ENCODE peak calls at places on chromosomes 16 and 17, in five cellular contexts. F, T, M, Y and J are unnamed samples. For H3K4me1, the result is how much of the 10 kb centered on the place peaks cover.

GRCh38 chr16:78519896-78520295 is 420.4 kb downstream of the WWOX start:
- DNase-seq in F (no peak), T (no peak), M (no peak), Y (no peak), J (no peak)

GRCh38 chr17:82424001-82424862 is 5.8 kb upstream of the OGFOD3 start:
- DNase-seq in F (no peak), T (no peak), M (peak), Y (peak), J (peak)

GRCh38 chr17:33686171-33686570 is 393.1 kb upstream of the ASIC2 start:
- DNase-seq in F (peak), T (no peak), M (no peak), Y (no peak), J (no peak)

GRCh38 chr17:76013377-76013932 is 12.8 kb downstream of the CDK3 start:
- DNase-seq in F (no peak), T (no peak), M (no peak), Y (no peak), J (no peak)

GRCh38 chr16:2386990-2387389 is 42.3 kb upstream of the CCNF start:
- DNase-seq in F (no peak), T (no peak), M (no peak), Y (no peak), J (no peak)

GRCh38 chr17:47896672-47897490 is 845 bp downstream of the SP2 start:
- DNase-seq in F (no peak), T (no peak), M (no peak), Y (no peak), J (no peak)

GRCh38 chr17:72171703-72172670 is 51.2 kb downstream of the SOX9 start:
- DNase-seq in F (no peak), T (peak), M (no peak), Y (no peak), J (no peak)

GRCh38 chr17:82932146-82933005 is 92.6 kb upstream of the ZNF750 start:
- DNase-seq in F (no peak), T (no peak), M (no peak), Y (no peak), J (no peak)

GRCh38 chr17:46821482-46822387 is 3.2 kb upstream of the WNT3 start:
- DNase-seq in F (no peak), T (no peak), M (no peak), Y (no peak), J (no peak)

GRCh38 chr17:32696426-32696825 is 180.5 kb downstream of the MYO1D start:
- DNase-seq in F (no peak), T (no peak), M (no peak), Y (no peak), J (no peak)

GRCh38 chr16:67244387-67245188 is 2.7 kb downstream of the FHOD1 start:
- DNase-seq in F (peak), T (peak), M (peak), Y (no peak), J (peak)

GRCh38 chr17:80666867-80667266 is 122.2 kb downstream of the RPTOR start:
- DNase-seq in F (no peak), T (no peak), M (no peak), Y (no peak), J (no peak)

GRCh38 chr16:23509763-23510153 is 536 bp downstream of the GGA2 start:
- DNase-seq in F (no peak), T (peak), M (peak), Y (no peak), J (peak)

GRCh38 chr17:82553210-82553930 is 33.8 kb downstream of the FOXK2 start:
- DNase-seq in F (no peak), T (peak), M (no peak), Y (no peak), J (no peak)

GRCh38 chr17:57257911-57258885 is 1.9 kb downstream of the MSI2 start:
- DNase-seq in F (no peak), T (no peak), M (no peak), Y (no peak), J (no peak)

GRCh38 chr16:4680673-4681470 is 12.5 kb upstream of the NUDT16L1 start:
- DNase-seq in F (no peak), T (no peak), M (no peak), Y (no peak), J (no peak)

GRCh38 chr16:74625500-74626350 is 18.8 kb upstream of the GLG1 start:
- DNase-seq in F (no peak), T (no peak), M (no peak), Y (no peak), J (no peak)

GRCh38 chr16:87831421-87832136 is 37.7 kb downstream of the SLC7A5 start:
- DNase-seq in F (no peak), T (no peak), M (no peak), Y (no peak), J (no peak)

GRCh38 chr17:76805319-76805718 is 62.9 kb upstream of the MGAT5B start:
- DNase-seq in F (no peak), T (no peak), M (no peak), Y (no peak), J (no peak)

GRCh38 chr17:44389723-44390202 is 314 bp upstream of the ITGA2B start:
- DNase-seq in F (no peak), T (no peak), M (no peak), Y (no peak), J (no peak)

GRCh38 chr16:31331807-31332301 is 23.1 kb upstream of the ITGAX start:
- DNase-seq in F (no peak), T (no peak), M (no peak), Y (no peak), J (no peak)

DNA sequence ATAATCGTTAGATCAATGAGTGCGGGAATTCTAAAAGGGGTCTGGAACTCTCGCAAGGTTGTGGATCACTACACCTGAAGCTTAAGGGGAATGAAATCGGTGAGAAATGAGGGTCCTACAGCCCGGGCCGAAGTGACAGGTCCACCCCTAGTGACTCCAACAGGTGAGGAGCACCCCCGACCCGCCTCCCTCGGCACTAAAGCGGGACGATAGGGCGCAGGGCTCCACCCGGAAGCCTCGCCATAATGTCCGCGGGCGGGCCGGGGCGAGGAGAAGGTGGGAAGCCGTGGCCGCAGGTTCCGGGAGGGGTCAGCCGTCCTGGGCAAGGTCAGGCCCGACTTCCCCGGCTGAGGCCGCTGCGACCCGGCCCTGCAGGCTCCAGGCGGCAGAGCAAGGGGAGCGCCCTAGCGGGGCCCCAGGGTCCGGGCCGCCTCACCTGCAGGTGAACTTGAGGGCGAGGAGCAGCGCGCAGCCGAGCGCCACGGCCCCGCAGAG is 569 bp downstream of the TXNDC11 start:
- DNase-seq in F (peak), T (peak), M (no peak), Y (peak), J (peak)
- H3K4me1 ChIP-seq in F (under half), T (under half), M (under half), Y (under half), J (under half)

DNA sequence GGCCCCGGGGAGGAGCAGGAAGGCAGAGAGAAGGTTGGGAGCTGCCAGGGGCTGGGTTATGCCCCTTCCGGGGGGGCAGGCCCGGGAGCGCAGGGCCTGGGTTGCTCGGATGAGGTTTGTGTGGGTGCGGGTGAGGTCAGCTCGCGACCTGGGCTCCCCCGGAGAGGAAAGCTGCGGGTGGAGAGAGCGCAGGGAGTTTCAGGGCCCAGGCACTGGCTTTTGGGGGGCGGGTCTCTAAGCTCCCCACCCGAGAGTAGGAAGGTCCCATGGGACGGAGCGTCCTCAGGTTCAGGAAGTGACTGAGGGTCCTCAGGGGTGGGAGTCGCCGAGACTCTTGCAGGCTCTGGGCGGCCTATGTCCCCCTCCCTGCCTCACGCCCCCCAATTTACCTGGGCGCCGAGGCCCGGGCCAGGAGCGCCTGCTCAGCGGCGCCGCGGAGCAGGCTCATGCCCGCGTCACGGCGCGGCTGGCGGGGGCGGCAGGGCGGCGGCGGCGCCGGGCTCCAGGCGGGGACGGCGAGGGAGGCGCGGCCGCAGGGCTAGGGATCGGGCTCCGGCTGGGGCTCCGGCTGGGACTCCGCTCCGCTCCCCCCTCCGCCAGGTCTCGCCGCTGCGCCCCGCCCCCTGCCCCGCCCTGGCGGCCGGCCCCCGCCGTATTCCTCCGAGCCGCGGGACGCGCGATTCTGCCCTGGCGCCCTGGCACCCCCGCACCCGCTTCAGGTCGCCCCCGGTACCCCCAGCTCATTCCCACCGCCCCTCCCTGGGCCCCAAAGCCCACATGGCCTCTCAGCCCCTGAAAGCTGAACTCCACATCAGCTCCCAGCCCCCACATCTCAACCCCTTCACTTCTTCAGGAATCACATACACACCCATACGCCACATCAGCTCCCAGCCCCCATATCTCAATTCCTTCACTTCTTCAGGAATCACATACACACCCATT is at the start of gene DOK4:
- DNase-seq in F (peak), T (peak), M (peak), Y (peak), J (peak)
- H3K27ac ChIP-seq in F (peak), T (no peak), M (no peak), Y (peak), J (peak)

GRCh38 chr17:55264273-55264639 is 504 bp upstream of the HLF start:
- DNase-seq in F (no peak), T (no peak), M (no peak), Y (no peak), J (peak)
- H3K4me1 ChIP-seq in F (under half), T (under half), M (under half), Y (under half), J (under half)

GRCh38 chr17:19648475-19649406 is at the start of gene ALDH3A2:
- DNase-seq in F (peak), T (peak), M (peak), Y (peak), J (peak)
- H3K27ac ChIP-seq in F (peak), T (peak), M (peak), Y (peak), J (peak)

DNA sequence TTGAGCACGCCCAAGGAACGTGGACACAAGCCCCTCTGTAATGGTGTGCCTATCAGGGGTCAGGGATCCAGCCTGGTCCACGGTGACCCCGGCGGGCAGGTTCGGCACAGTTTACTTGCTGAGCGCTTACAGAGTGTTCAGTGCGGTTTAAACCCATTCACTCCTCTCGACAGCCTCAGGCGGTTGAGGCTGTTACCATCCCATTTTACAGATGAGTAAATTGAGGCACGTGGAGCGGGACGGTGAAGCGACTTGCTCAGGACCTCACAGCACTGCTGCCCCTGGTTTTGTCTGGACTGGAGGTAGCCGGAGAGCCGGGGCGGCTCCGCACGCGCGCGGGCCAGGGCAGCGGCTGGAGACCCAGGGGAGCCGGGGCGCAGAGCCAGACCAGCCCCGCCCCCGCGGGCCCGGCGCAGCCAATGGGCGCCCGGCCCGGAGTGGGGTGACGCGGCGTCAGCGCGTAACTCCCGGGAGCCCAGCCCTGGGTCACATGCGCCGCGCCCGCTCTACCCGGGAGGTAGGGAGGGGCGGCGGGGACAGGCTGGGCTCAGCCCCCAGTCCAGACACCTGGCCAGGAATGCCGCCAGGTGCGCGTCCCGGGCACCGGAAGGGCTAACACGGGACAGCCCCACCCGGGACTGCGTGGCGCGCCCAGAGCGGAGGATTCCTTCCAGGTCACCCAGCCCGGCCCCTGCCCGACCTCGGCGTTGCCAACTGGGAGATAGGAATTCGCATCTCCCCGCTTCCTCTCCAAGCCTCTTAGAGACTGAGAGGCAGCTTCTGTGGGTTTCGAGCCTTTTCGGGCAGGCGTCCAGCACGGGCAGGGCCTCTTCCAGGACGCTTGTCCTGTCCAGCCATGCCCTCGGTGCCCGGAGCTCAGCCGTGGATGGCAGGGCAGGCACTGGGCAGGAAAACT is 3.3 kb upstream of the SREBF1 start:
- DNase-seq in F (peak), T (peak), M (peak), Y (peak), J (peak)
- H3K4me1 ChIP-seq in F (half or more), T (half or more), M (under half), Y (under half), J (under half)

GRCh38 chr16:54936979-54937672 is 6.5 kb downstream of the IRX5 start:
- DNase-seq in F (peak), T (no peak), M (no peak), Y (no peak), J (no peak)
- H3K27ac ChIP-seq in F (peak), T (no peak), M (no peak), Y (no peak), J (no peak)

GRCh38 chr17:2797632-2798031 is 1.4 kb downstream of the RAP1GAP2 start:
- DNase-seq in F (no peak), T (no peak), M (no peak), Y (no peak), J (peak)

GRCh38 chr17:2795412-2796163 is 650 bp upstream of the RAP1GAP2 start:
- DNase-seq in F (no peak), T (no peak), M (no peak), Y (no peak), J (no peak)

GRCh38 chr17:2797226-2797625 is 988 bp downstream of the RAP1GAP2 start:
- DNase-seq in F (no peak), T (no peak), M (no peak), Y (no peak), J (no peak)

GRCh38 chr17:2798188-2798587 is 1.9 kb downstream of the RAP1GAP2 start:
- DNase-seq in F (no peak), T (no peak), M (no peak), Y (no peak), J (no peak)

DNA sequence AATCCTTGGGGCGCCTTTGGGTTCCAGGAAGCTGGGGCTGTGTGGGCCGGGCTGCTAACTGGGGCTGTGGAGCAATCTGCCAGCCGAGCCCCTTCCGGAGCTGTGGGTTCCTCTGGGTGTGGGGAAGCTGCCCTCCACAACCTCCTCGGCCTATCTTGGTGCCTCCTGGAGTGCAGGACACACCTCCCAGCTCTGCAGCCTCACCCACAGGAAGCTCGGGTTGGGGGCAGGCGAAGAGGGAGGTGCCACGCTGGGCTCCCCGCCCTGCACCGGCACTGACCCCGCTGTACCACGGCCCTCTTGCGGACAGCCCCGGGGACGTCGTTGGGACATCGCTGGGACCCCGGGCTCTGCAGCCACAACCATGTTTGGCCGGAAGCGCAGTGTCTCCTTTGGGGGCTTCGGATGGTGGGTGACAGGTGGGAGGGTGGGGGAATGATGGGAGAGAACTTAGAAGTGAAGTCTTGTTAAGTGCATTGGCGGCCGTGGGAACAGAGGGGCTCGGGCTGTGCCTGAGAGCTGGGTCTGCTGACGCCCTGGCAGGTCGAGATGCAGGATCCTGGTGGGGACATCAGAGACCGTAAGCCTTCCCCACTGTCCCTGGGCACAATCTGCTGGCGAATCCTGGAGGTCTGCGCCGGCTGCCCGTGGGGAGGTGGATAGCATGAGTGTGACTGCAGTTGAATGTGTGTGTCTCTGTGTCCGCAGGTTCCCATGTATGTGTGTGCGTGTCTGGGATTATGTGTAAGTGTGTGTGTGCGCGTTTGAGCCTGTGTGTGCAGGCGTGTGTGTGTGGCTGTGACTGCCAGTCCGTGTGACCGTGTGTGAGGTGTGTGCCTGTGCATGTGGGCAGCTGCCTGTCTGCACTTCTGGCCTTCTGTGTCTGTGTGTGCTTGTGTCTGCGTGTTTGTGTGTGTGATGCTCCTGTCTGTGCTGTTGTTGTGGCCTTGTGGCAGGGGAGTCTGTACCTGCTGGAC is at the start of gene RAP1GAP2:
- DNase-seq in F (no peak), T (no peak), M (peak), Y (peak), J (peak)
- H3K4me1 ChIP-seq in F (under half), T (under half), M (half or more), Y (under half), J (under half)

GRCh38 chr17:28901866-28902818 is 737 bp downstream of the DHRS13 start:
- DNase-seq in F (peak), T (peak), M (peak), Y (no peak), J (no peak)
- H3K27ac ChIP-seq in F (peak), T (peak), M (peak), Y (peak), J (peak)

GRCh38 chr16:16994831-16995230 is 475.9 kb downstream of the XYLT1 start:
- DNase-seq in F (no peak), T (peak), M (no peak), Y (no peak), J (no peak)

GRCh38 chr16:17001471-17001870 is 469.3 kb downstream of the XYLT1 start:
- DNase-seq in F (no peak), T (no peak), M (no peak), Y (no peak), J (no peak)

GRCh38 chr16:16992986-16993783 is 477.6 kb downstream of the XYLT1 start:
- DNase-seq in F (no peak), T (no peak), M (peak), Y (no peak), J (peak)

GRCh38 chr16:16997349-16997748 is 473.4 kb downstream of the XYLT1 start:
- DNase-seq in F (no peak), T (no peak), M (no peak), Y (no peak), J (no peak)

GRCh38 chr16:16996830-16997229 is 473.9 kb downstream of the XYLT1 start:
- DNase-seq in F (no peak), T (no peak), M (no peak), Y (no peak), J (no peak)
- H3K4me1 ChIP-seq in F (under half), T (under half), M (under half), Y (under half), J (under half)

DNA sequence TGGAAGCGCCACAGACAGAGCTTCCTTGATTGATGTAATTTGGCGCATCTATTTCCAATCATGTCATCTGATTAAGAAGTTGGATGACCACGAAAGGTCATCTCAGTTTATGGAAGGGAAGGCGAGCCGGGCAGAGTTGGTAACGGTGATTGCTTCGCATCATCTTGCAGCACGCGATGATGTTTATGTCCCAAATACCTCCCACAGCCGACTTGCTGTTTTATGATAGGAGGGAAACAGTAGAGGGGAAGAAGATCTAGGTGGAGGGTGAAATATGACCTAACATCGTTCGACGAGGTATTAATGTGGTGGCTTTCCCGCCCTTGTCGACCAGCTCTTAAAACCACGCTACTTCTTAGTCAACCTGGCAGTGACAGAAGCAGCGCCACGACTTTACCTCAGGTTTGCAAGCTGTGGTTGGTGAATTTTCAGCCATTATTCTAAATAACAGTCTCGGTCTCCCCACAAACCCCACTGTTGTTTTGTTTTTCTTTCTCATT is 836 bp upstream of the TANC2 start:
- DNase-seq in F (no peak), T (no peak), M (no peak), Y (no peak), J (no peak)
- H3K27ac ChIP-seq in F (peak), T (peak), M (peak), Y (peak), J (peak)